ENCODE peak calls at places on chromosomes 4 and X, in four cellular contexts. Z is adipocyte, L is LoVo, U is substantia nigra. H is an unnamed sample.

GRCh38 chr4:168634276-168634802 is 137.5 kb downstream of the PALLD start:
- DNase-seq in Z (peak), L (no peak), U (no peak), H (no peak)

GRCh38 chr4:52425751-52426326 is 233.3 kb downstream of the USP46 start:
- DNase-seq in Z (no peak), L (no peak), U (no peak), H (no peak)

GRCh38 chr4:102525099-102525498 is 23.9 kb downstream of the NFKB1 start:
- DNase-seq in Z (no peak), L (no peak), U (no peak), H (no peak)

GRCh38 chr4:159006202-159006601 is 96.7 kb upstream of the RAPGEF2 start:
- DNase-seq in Z (no peak), L (peak), U (no peak), H (no peak)

GRCh38 chr4:71913275-71913674 is 118.5 kb upstream of the NPFFR2 start:
- DNase-seq in Z (no peak), L (no peak), U (no peak), H (no peak)

GRCh38 chr4:89712141-89712540 is 124.8 kb downstream of the SNCA start:
- DNase-seq in Z (peak), L (no peak), U (no peak), H (no peak)

GRCh38 chrX:46750829-46751228 is 8.1 kb downstream of the SLC9A7 start:
- DNase-seq in Z (no peak), L (no peak), U (no peak), H (no peak)

GRCh38 chrX:1108451-1109445 is 103.7 kb downstream of the CRLF2 start:
- DNase-seq in Z (no peak), L (no peak), U (no peak), H (no peak)

GRCh38 chr4:86243750-86244149 is 116.1 kb downstream of the MAPK10 start:
- DNase-seq in Z (no peak), L (no peak), U (no peak), H (no peak)

GRCh38 chr4:1350169-1350520 is 3.1 kb downstream of the UVSSA start:
- DNase-seq in Z (no peak), L (no peak), U (no peak), H (no peak)

GRCh38 chrX:13167444-13168207 is 123.2 kb upstream of the FAM9C start:
- DNase-seq in Z (peak), L (no peak), U (no peak), H (no peak)

GRCh38 chrX:9532349-9532748 is 67.5 kb downstream of the TBL1X start:
- DNase-seq in Z (no peak), L (no peak), U (no peak), H (no peak)

GRCh38 chrX:28552882-28553829 is 34.1 kb upstream of the IL1RAPL1 start:
- DNase-seq in Z (no peak), L (no peak), U (no peak), H (no peak)

GRCh38 chr4:63036159-63036866 is 1372.9 kb downstream of the TECRL start:
- DNase-seq in Z (no peak), L (no peak), U (no peak), H (no peak)

GRCh38 chr4:126916626-126917140 is 716.1 kb upstream of the INTU start:
- DNase-seq in Z (peak), L (no peak), U (no peak), H (no peak)

GRCh38 chrX:111955916-111956315 is 79.9 kb downstream of the TRPC5OS start:
- DNase-seq in Z (no peak), L (no peak), U (no peak), H (no peak)

GRCh38 chr4:36024901-36025610 is 219.3 kb downstream of the ARAP2 start:
- DNase-seq in Z (no peak), L (no peak), U (no peak), H (no peak)

H was measured in dorsolateral prefrontal cortex.